ENCODE peak calls at places on chromosomes 2 and 18, in four cellular contexts. S is K562, M is HepG2, T is H1. I is an unnamed sample.

GRCh38 chr2:96770451-96770850 is 9.7 kb downstream of the CNNM4 start:
- DNase-seq in S (no peak), M (no peak), T (no peak), I (no peak)

GRCh38 chr2:240510513-240511210 is 47.1 kb downstream of the ANKMY1 start:
- DNase-seq in S (no peak), M (no peak), T (no peak), I (no peak)

GRCh38 chr2:44100351-44100750 is 68.3 kb upstream of the PPM1B start:
- DNase-seq in S (no peak), M (peak), T (no peak), I (peak)

GRCh38 chr2:240130393-240131195 is 5.5 kb downstream of the COPS9 start:
- DNase-seq in S (no peak), M (no peak), T (no peak), I (no peak)

GRCh38 chr2:12819098-12819465 is 102.3 kb downstream of the TRIB2 start:
- DNase-seq in S (no peak), M (no peak), T (no peak), I (no peak)

GRCh38 chr18:76357174-76357573 is 137.9 kb downstream of the ZNF516 start:
- DNase-seq in S (no peak), M (no peak), T (no peak), I (no peak)

GRCh38 chr2:237552911-237553310 is 13.5 kb upstream of the PRLH start:
- DNase-seq in S (no peak), M (no peak), T (no peak), I (no peak)

GRCh38 chr2:94979406-94980375 is 45.8 kb upstream of the MAL start:
- DNase-seq in S (no peak), M (no peak), T (no peak), I (no peak)

GRCh38 chr2:204720874-204721273 is 175.6 kb downstream of the PARD3B start:
- DNase-seq in S (no peak), M (no peak), T (no peak), I (no peak)

GRCh38 chr2:69559696-69560482 is 83.7 kb downstream of the AAK1 start:
- DNase-seq in S (peak), M (peak), T (peak), I (peak)

GRCh38 chr2:14223576-14223975 is 408.9 kb upstream of the LRATD1 start:
- DNase-seq in S (no peak), M (no peak), T (no peak), I (no peak)

GRCh38 chr2:112253261-112253807 is 1.5 kb downstream of the ZC3H8 start:
- DNase-seq in S (no peak), M (no peak), T (no peak), I (no peak)

GRCh38 chr2:112254466-112255240 is at the start of gene ZC3H8:
- DNase-seq in S (peak), M (peak), T (peak), I (peak)

GRCh38 chr2:112255875-112256274 is 1.0 kb upstream of the ZC3H8 start:
- DNase-seq in S (no peak), M (no peak), T (no peak), I (no peak)

GRCh38 chr2:112256654-112257053 is 1.8 kb upstream of the ZC3H8 start:
- DNase-seq in S (no peak), M (no peak), T (no peak), I (no peak)

GRCh38 chr2:112251211-112251721 is 3.6 kb downstream of the ZC3H8 start:
- DNase-seq in S (no peak), M (no peak), T (no peak), I (no peak)
- H3K4me3 ChIP-seq in S (no peak), M (no peak), T (no peak), I (no peak)

GRCh38 chr2:5467506-5467905 is 224.7 kb upstream of the SOX11 start:
- DNase-seq in S (no peak), M (no peak), T (no peak), I (no peak)
- TF ChIP-seq FOSL1 in S (no peak), M (no peak), T (no peak), I (no peak)

DNA sequence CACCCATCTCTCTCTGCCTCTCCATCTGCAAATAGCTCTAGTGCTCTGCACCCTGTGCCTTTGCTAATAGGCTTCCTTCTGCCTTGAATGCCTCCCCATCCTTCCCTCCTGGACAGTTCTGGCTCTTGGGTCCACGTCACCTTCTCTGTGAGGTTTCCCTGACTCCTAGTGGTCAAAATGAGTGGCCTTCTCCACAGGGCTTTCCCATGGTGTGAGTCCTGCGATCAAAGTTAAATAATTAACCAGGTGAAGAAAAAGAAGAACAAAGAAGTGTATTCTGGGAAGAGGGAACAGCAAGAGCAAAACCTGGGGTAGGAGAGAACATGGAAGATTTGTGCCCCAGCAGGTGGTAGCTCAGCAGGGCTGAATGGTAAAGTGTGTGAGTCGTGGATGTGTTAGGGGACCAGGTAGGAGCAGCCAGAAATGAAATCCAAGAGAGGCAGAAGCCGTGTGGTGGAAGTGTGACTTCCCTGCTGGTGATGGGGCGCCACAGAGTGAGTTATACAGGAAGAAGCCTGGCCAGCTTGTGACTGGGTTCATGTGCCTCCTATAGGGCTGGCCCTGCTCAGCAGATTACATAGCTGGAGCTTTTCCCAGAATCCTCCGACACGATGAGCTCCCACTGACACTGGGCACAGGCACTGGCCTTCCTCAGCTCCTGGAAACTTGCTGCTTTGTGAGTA is 93.8 kb upstream of the LDAH start:
- DNase-seq in S (no peak), M (peak), T (no peak), I (no peak)
- H3K4me3 ChIP-seq in S (no peak), M (peak), T (no peak), I (no peak)

GRCh38 chr2:206863196-206863595 is 76.1 kb upstream of the CPO start:
- DNase-seq in S (no peak), M (no peak), T (no peak), I (no peak)
- TF ChIP-seq FOSL1 in S (no peak), M (no peak), T (no peak), I (no peak)

GRCh38 chr2:120741514-120742448 is 6.1 kb downstream of the GLI2 start:
- DNase-seq in S (no peak), M (no peak), T (no peak), I (no peak)
- H3K4me3 ChIP-seq in S (no peak), M (peak), T (peak), I (peak)

GRCh38 chr18:37525302-37525585 is 40.4 kb downstream of the CELF4 start:
- DNase-seq in S (no peak), M (no peak), T (no peak), I (no peak)
- TF ChIP-seq FOSL1 in S (no peak), M (no peak), T (no peak), I (no peak)

GRCh38 chr2:223051580-223052375 is at the start of gene KCNE4:
- DNase-seq in S (no peak), M (no peak), T (no peak), I (no peak)
- H3K4me3 ChIP-seq in S (no peak), M (peak), T (no peak), I (no peak)

GRCh38 chr2:38444247-38444646 is 67.2 kb upstream of the ATL2 start:
- DNase-seq in S (no peak), M (no peak), T (peak), I (peak)
- TF ChIP-seq FOSL1 in S (no peak), M (no peak), T (no peak), I (peak)

DNA sequence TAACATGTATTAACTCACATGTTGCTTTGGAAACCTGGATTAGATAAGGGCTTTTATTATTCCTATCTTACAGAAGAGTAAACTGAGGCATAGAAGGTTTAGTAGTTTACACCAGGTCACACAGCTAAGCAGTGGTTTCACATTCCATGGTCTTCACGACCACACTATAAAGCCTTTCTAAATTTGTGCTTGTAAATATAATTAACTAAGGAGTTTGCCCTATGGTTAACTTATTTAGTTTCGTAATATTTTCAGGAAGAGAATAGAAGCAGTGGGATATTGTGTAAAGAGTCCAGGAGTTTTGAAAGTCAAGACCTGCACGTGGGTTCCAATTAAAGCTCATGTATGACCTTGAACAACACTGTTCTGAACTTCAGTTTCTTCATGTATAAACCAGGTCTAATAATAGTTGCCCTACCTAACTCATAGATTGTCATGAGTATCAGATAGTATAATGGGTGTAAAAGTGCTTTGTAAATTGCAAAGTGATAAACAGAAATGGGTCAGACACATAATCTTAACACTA is 19.5 kb upstream of the SOS1 start:
- DNase-seq in S (no peak), M (peak), T (no peak), I (no peak)
- H3K4me3 ChIP-seq in S (no peak), M (peak), T (no peak), I (no peak)

GRCh38 chr2:180985771-180986395 is 5.5 kb downstream of the UBE2E3 start:
- DNase-seq in S (no peak), M (no peak), T (no peak), I (no peak)

GRCh38 chr2:180980185-180980942 is at the start of gene UBE2E3:
- DNase-seq in S (peak), M (peak), T (peak), I (peak)

GRCh38 chr2:180987146-180987545 is 6.7 kb downstream of the UBE2E3 start:
- DNase-seq in S (no peak), M (no peak), T (no peak), I (no peak)

GRCh38 chr2:180980943-180981898 is 816 bp downstream of the UBE2E3 start:
- DNase-seq in S (no peak), M (no peak), T (no peak), I (no peak)

DNA sequence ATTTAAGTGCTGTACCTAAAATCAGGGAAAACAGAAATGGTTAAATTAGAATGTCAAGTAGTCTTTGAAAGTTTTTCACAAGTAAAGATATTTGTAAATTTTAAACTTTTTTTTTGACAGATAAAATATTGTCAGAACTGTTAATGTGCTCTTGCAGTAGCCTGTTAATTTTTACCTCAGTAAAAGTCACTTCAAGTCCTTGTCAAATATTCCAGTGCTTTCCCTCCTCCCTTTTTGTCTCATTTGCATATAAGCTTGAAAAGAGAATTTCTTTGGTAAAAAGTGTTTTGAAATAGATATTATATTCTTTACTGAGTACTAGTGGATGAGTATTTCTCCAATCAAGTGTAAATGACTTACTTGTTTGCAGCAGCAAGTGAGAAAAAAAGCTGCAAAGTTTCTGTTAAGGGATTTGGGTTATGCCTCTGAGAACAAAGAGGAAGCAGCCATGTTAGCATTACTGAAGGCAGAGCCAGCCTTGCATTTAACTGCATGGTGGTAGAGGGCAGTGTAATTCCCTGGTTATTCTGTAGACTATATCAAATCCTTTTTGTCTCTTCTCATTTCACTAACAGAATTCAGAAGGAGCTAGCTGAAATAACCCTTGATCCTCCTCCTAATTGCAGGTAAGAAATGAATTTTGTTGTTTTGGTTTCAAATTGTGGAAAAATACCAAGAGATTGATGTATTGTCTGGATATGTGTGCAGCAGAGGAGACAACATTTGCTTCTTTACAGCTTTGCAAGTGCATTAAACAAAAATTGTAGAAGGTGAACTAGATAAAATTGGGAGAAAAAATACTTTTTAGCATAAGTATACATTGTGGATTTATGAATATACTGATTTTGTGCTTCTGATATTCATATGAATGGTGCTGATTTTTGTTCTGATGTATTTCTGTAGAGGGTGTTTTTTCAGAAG is 3.3 kb downstream of the UBE2E3 start:
- DNase-seq in S (peak), M (peak), T (no peak), I (peak)
- TF ChIP-seq FOSL1 in S (no peak), M (no peak), T (no peak), I (no peak)